ENCODE peak calls at places on chromosomes 11 and 22, in eight cellular contexts. One of them, this sample, is unnamed.

GRCh38 chr11:74257934-74258553 is 53.4 kb downstream of the P4HA3 start:
- DNase-seq in heart right ventricle: peak
- DNase-seq in coronary artery: no peak
- DNase-seq in cardiac muscle cell: peak
- DNase-seq in GM12864: no peak
- DNase-seq in mucosa of descending colon: peak
- DNase-seq in kidney epithelial cell: no peak
- DNase-seq in K562: no peak
- DNase-seq in this sample: peak

GRCh38 chr11:65540290-65541092 is 15.6 kb downstream of the SCYL1 start:
- DNase-seq in mucosa of descending colon: peak
- DNase-seq in kidney epithelial cell: no peak
- DNase-seq in coronary artery: peak
- DNase-seq in GM12864: peak
- DNase-seq in cardiac muscle cell: peak
- DNase-seq in heart right ventricle: peak
- DNase-seq in K562: peak
- DNase-seq in this sample: no peak

GRCh38 chr11:34299284-34299961 is 58.4 kb downstream of the ABTB2 start:
- DNase-seq in mucosa of descending colon: no peak
- DNase-seq in heart right ventricle: no peak
- DNase-seq in K562: no peak
- DNase-seq in GM12864: no peak
- DNase-seq in kidney epithelial cell: no peak
- DNase-seq in cardiac muscle cell: no peak
- DNase-seq in coronary artery: no peak
- DNase-seq in this sample: no peak

GRCh38 chr11:57235761-57236703 is 1.0 kb downstream of the APLNR start:
- DNase-seq in cardiac muscle cell: no peak
- DNase-seq in GM12864: no peak
- DNase-seq in heart right ventricle: no peak
- DNase-seq in kidney epithelial cell: no peak
- DNase-seq in K562: no peak
- DNase-seq in coronary artery: no peak
- DNase-seq in mucosa of descending colon: no peak
- DNase-seq in this sample: no peak

GRCh38 chr22:32837142-32837541 is 35.6 kb downstream of the TIMP3 start:
- DNase-seq in heart right ventricle: no peak
- DNase-seq in GM12864: no peak
- DNase-seq in kidney epithelial cell: no peak
- DNase-seq in K562: no peak
- DNase-seq in cardiac muscle cell: no peak
- DNase-seq in coronary artery: no peak
- DNase-seq in mucosa of descending colon: no peak
- DNase-seq in this sample: no peak

GRCh38 chr11:114846040-114846791 is 167.9 kb downstream of the NXPE2 start:
- DNase-seq in GM12864: no peak
- DNase-seq in coronary artery: no peak
- DNase-seq in cardiac muscle cell: peak
- DNase-seq in kidney epithelial cell: no peak
- DNase-seq in K562: peak
- DNase-seq in heart right ventricle: peak
- DNase-seq in mucosa of descending colon: no peak
- DNase-seq in this sample: no peak

GRCh38 chr11:73585834-73586575 is 11.9 kb downstream of the FAM168A start:
- DNase-seq in K562: no peak
- DNase-seq in mucosa of descending colon: no peak
- DNase-seq in kidney epithelial cell: no peak
- DNase-seq in cardiac muscle cell: no peak
- DNase-seq in coronary artery: no peak
- DNase-seq in GM12864: no peak
- DNase-seq in heart right ventricle: no peak
- DNase-seq in this sample: no peak

GRCh38 chr22:30314918-30315317 is 11.8 kb downstream of the TBC1D10A start:
- DNase-seq in cardiac muscle cell: no peak
- DNase-seq in GM12864: peak
- DNase-seq in kidney epithelial cell: no peak
- DNase-seq in mucosa of descending colon: no peak
- DNase-seq in K562: peak
- DNase-seq in heart right ventricle: no peak
- DNase-seq in coronary artery: no peak
- DNase-seq in this sample: no peak

GRCh38 chr11:36313750-36314500 is 17.8 kb downstream of the PRR5L start:
- DNase-seq in heart right ventricle: no peak
- DNase-seq in kidney epithelial cell: no peak
- DNase-seq in cardiac muscle cell: no peak
- DNase-seq in coronary artery: no peak
- DNase-seq in mucosa of descending colon: no peak
- DNase-seq in GM12864: no peak
- DNase-seq in K562: no peak
- DNase-seq in this sample: no peak

GRCh38 chr11:124673333-124674167 is at the start of the genes SIAE and SPA17:
- DNase-seq in coronary artery: peak
- DNase-seq in GM12864: peak
- DNase-seq in mucosa of descending colon: peak
- DNase-seq in heart right ventricle: peak
- DNase-seq in K562: peak
- DNase-seq in kidney epithelial cell: peak
- DNase-seq in cardiac muscle cell: peak
- DNase-seq in this sample: peak
- H3K4me3 ChIP-seq in coronary artery: peak
- H3K4me3 ChIP-seq in GM12864: peak
- H3K4me3 ChIP-seq in mucosa of descending colon: peak
- H3K4me3 ChIP-seq in heart right ventricle: peak
- H3K4me3 ChIP-seq in K562: peak
- H3K4me3 ChIP-seq in kidney epithelial cell: peak
- H3K4me3 ChIP-seq in cardiac muscle cell: peak
- H3K4me3 ChIP-seq in this sample: peak

DNA sequence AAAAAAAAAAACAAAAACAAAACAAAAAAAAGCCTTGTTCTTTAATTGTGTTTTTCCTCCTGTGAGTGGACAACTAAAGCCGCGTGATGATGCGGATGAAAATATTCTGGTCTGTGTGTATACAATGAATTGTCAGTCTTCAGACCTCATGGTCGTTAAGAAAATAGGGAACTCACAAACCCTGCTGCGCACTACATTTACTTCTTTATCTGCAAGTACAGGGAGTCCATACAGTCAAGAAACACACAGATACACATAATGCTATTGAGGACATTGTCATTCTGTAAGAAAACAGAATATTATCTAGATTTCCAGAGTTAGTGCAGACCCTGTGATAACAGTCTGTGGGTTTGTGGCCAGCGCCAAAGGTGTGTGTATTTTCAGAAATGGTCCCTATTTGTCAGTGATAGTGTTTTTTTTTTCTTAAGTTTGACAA is 17.3 kb upstream of the ADSL start:
- DNase-seq in heart right ventricle: no peak
- DNase-seq in cardiac muscle cell: no peak
- DNase-seq in GM12864: no peak
- DNase-seq in coronary artery: no peak
- DNase-seq in K562: peak
- DNase-seq in mucosa of descending colon: no peak
- DNase-seq in kidney epithelial cell: no peak
- DNase-seq in this sample: no peak
- H3K4me3 ChIP-seq in heart right ventricle: no peak
- H3K4me3 ChIP-seq in cardiac muscle cell: no peak
- H3K4me3 ChIP-seq in GM12864: no peak
- H3K4me3 ChIP-seq in coronary artery: no peak
- H3K4me3 ChIP-seq in K562: no peak
- H3K4me3 ChIP-seq in mucosa of descending colon: no peak
- H3K4me3 ChIP-seq in kidney epithelial cell: no peak
- H3K4me3 ChIP-seq in this sample: no peak

DNA sequence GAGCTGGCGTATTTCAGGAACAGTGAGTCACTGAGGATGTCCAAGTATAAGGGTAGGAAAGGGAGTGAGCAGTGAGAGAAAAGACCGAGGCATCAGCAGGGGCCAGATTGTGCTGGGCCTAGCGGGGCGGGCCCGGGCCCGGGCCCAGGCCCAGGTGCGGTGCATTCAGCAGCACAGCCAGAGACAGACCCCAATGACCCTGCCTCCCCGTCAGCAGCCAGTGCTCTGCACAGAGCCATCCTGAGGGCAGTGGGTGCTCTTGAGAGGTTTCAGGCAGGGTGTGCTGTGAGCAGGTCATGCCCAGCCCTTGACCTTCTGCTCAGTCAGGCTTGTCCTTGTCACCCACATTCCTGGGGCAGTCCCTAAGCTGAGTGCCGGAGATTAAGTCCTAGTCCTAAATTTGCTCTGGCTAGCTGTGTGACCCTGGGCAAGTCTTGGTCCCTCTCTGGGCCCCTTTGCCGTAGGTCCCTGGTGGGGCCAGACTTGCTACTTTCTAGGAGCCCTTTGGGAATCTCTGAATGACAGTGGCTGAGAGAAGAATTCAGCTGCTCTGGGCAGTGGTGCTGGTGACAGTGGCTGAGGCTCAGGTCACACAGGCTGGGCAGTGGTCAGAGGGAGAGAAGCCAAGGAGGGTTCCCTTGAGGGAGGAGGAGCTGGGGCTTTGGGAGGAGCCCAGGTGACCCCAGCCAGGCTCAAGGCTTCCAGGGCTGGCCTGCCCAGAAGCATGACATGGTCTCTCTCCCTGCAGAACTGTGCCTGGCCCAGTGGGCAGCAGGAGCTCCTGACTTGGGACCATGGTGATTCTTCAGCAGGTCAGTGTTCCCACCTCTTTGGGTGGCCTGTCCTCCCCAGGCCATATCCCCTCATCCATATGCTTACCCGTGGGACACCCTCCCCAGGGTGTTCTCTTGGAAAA is 2.1 kb downstream of the MYO7A start:
- DNase-seq in heart right ventricle: no peak
- DNase-seq in mucosa of descending colon: no peak
- DNase-seq in kidney epithelial cell: no peak
- DNase-seq in K562: no peak
- DNase-seq in cardiac muscle cell: no peak
- DNase-seq in coronary artery: no peak
- DNase-seq in GM12864: no peak
- DNase-seq in this sample: no peak
- H3K4me3 ChIP-seq in heart right ventricle: no peak
- H3K4me3 ChIP-seq in mucosa of descending colon: no peak
- H3K4me3 ChIP-seq in kidney epithelial cell: no peak
- H3K4me3 ChIP-seq in K562: no peak
- H3K4me3 ChIP-seq in cardiac muscle cell: no peak
- H3K4me3 ChIP-seq in coronary artery: no peak
- H3K4me3 ChIP-seq in GM12864: no peak
- H3K4me3 ChIP-seq in this sample: no peak

GRCh38 chr11:72308226-72309073 is 64.5 kb upstream of the PHOX2A start:
- DNase-seq in GM12864: no peak
- DNase-seq in kidney epithelial cell: peak
- DNase-seq in heart right ventricle: no peak
- DNase-seq in mucosa of descending colon: no peak
- DNase-seq in cardiac muscle cell: peak
- DNase-seq in K562: peak
- DNase-seq in coronary artery: no peak
- DNase-seq in this sample: peak
- H3K4me3 ChIP-seq in GM12864: no peak
- H3K4me3 ChIP-seq in kidney epithelial cell: no peak
- H3K4me3 ChIP-seq in heart right ventricle: no peak
- H3K4me3 ChIP-seq in mucosa of descending colon: no peak
- H3K4me3 ChIP-seq in cardiac muscle cell: no peak
- H3K4me3 ChIP-seq in K562: no peak
- H3K4me3 ChIP-seq in coronary artery: no peak
- H3K4me3 ChIP-seq in this sample: no peak

DNA sequence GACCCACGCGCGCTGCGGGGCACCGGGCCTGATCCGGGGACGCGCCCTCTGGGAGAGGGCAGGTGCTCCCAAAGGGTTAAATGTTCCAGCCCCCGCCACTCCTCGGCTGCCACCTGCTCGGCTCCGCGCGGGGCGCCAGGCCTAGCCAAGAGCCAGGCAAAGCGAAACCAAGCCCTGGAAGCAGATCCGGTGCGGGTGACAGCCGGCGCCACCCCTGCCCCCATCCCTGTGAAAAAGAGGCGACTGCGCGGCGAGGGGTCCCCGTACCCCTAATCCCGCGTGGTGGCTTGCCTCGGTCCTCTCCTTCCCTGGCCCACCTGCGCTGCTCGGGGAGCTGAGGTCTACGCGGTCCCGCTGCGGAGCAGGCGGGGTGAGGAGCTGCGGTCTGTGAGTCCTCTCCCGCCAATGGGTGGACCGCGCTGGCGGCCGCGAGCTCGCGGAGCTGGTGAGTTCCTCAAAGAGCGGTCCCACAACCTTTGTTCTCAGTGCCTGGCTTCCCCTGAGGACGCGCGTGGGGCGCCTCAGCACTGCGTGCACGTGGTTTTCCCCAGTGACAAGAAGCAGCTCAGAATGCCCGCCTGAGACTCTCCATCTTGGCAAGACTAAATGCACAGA is at the start of gene ME3:
- DNase-seq in K562: no peak
- DNase-seq in heart right ventricle: peak
- DNase-seq in coronary artery: peak
- DNase-seq in cardiac muscle cell: peak
- DNase-seq in kidney epithelial cell: no peak
- DNase-seq in mucosa of descending colon: peak
- DNase-seq in GM12864: no peak
- DNase-seq in this sample: no peak
- H3K4me3 ChIP-seq in K562: no peak
- H3K4me3 ChIP-seq in heart right ventricle: peak
- H3K4me3 ChIP-seq in coronary artery: peak
- H3K4me3 ChIP-seq in cardiac muscle cell: peak
- H3K4me3 ChIP-seq in kidney epithelial cell: peak
- H3K4me3 ChIP-seq in mucosa of descending colon: peak
- H3K4me3 ChIP-seq in GM12864: peak
- H3K4me3 ChIP-seq in this sample: peak